ENCODE peak calls at places on chromosomes 6 and 20, in eight cellular contexts. H is iris pigment epithelial cell; K is effector CD8-positive, alpha-beta T cell; R is stromal cell of bone marrow; N is neuronal stem cell; S is skeletal muscle cell; L is endothelial cell; M is NCI-H1105. P is an unnamed sample.

GRCh38 chr6:131825946-131826345 is 18.1 kb downstream of the ENPP1 start:
- DNase-seq in H (peak), K (no peak), R (no peak), N (no peak), S (no peak), L (no peak), M (no peak), P (no peak)

GRCh38 chr6:166439366-166440091 is 56.8 kb upstream of the MPC1 start:
- DNase-seq in H (no peak), K (no peak), R (no peak), N (no peak), S (no peak), L (no peak), M (no peak), P (no peak)

GRCh38 chr6:3484240-3484639 is 27.4 kb upstream of the SLC22A23 start:
- DNase-seq in H (peak), K (no peak), R (no peak), N (no peak), S (peak), L (no peak), M (no peak), P (no peak)

GRCh38 chr6:169677096-169677495 is 24.7 kb downstream of the WDR27 start:
- DNase-seq in H (peak), K (no peak), R (no peak), N (no peak), S (no peak), L (no peak), M (no peak), P (no peak)

GRCh38 chr20:10524643-10525042 is 89.5 kb downstream of the SLX4IP start:
- DNase-seq in H (peak), K (no peak), R (no peak), N (no peak), S (no peak), L (no peak), M (no peak), P (no peak)

GRCh38 chr20:835220-836045 is 1.9 kb downstream of the FAM110A start:
- DNase-seq in H (no peak), K (no peak), R (no peak), N (no peak), S (no peak), L (no peak), M (no peak), P (peak)

GRCh38 chr6:36067374-36068011 is 39.9 kb downstream of the MAPK14 start:
- DNase-seq in H (peak), K (no peak), R (no peak), N (no peak), S (no peak), L (no peak), M (no peak), P (no peak)

GRCh38 chr6:150759500-150759899 is 106.0 kb upstream of the MTHFD1L start:
- DNase-seq in H (no peak), K (no peak), R (no peak), N (no peak), S (no peak), L (no peak), M (no peak), P (no peak)

GRCh38 chr6:144897441-144897921 is 612.3 kb downstream of the UTRN start:
- DNase-seq in H (peak), K (no peak), R (peak), N (no peak), S (peak), L (no peak), M (no peak), P (no peak)

GRCh38 chr20:1822564-1823420 is 72.4 kb upstream of the SIRPA start:
- DNase-seq in H (peak), K (no peak), R (no peak), N (no peak), S (no peak), L (no peak), M (no peak), P (no peak)

GRCh38 chr6:164693934-164694333 is 615.5 kb downstream of the C6orf118 start:
- DNase-seq in H (no peak), K (no peak), R (no peak), N (no peak), S (no peak), L (no peak), M (peak), P (no peak)

GRCh38 chr6:113893866-113894265 is 36.7 kb downstream of the MARCKS start:
- DNase-seq in H (peak), K (no peak), R (peak), N (no peak), S (no peak), L (no peak), M (no peak), P (no peak)

P was measured in activated T-helper 9 cell treated with anti-CD3 and anti-CD28 coated beads, Interleukin-2, amount 50 U/mL, for 16 hours.